ENCODE peak calls at places on chromosomes 12 and 14, in four cellular contexts. R is brain microvascular endothelial cell, K is PC-9, P is upper lobe of right lung. L is an unnamed sample.

GRCh38 chr12:53098354-53098981 is 1.0 kb downstream of the IGFBP6 start:
- DNase-seq in R (peak), K (peak), P (no peak), L (no peak)

GRCh38 chr14:29926701-29927595 is 699 bp downstream of the PRKD1 start:
- DNase-seq in R (peak), K (peak), P (peak), L (no peak)

GRCh38 chr12:55060970-55061543 is 41.3 kb downstream of the NEUROD4 start:
- DNase-seq in R (no peak), K (no peak), P (no peak), L (no peak)

GRCh38 chr14:90853116-90853515 is 36.9 kb upstream of the TTC7B start:
- DNase-seq in R (no peak), K (no peak), P (no peak), L (no peak)

GRCh38 chr14:37088356-37088755 is 84.0 kb downstream of the SLC25A21 start:
- DNase-seq in R (no peak), K (no peak), P (no peak), L (no peak)

GRCh38 chr12:58342736-58343135 is 401.4 kb downstream of the ATP23 start:
- DNase-seq in R (no peak), K (no peak), P (no peak), L (no peak)

GRCh38 chr12:122871851-122872785 is 23.8 kb downstream of the VPS37B start:
- DNase-seq in R (peak), K (peak), P (no peak), L (no peak)

GRCh38 chr12:123621101-123621500 is 12.4 kb downstream of the EIF2B1 start:
- DNase-seq in R (no peak), K (no peak), P (no peak), L (no peak)

GRCh38 chr12:1644523-1645438 is 15.8 kb downstream of the WNT5B start:
- DNase-seq in R (peak), K (no peak), P (peak), L (peak)

GRCh38 chr12:79638490-79638889 is 52.3 kb downstream of the PAWR start:
- DNase-seq in R (no peak), K (no peak), P (no peak), L (no peak)

GRCh38 chr14:54312166-54312801 is 84.5 kb upstream of the CDKN3 start:
- DNase-seq in R (peak), K (peak), P (no peak), L (peak)

GRCh38 chr12:113173081-113173698 is 12.1 kb downstream of the DDX54 start:
- DNase-seq in R (no peak), K (no peak), P (no peak), L (no peak)

GRCh38 chr12:54166543-54167499 is 22.0 kb downstream of the SMUG1 start:
- DNase-seq in R (no peak), K (no peak), P (no peak), L (no peak)

GRCh38 chr12:123478762-123479161 is 20.8 kb downstream of the SNRNP35 start:
- DNase-seq in R (peak), K (no peak), P (no peak), L (no peak)

GRCh38 chr14:96797188-96797942 is at the start of gene VRK1:
- DNase-seq in R (peak), K (peak), P (peak), L (peak)

GRCh38 chr12:102847131-102847530 is 69.9 kb downstream of the PAH start:
- DNase-seq in R (peak), K (no peak), P (no peak), L (no peak)

GRCh38 chr12:64876388-64877071 is 52.1 kb downstream of the TBC1D30 start:
- DNase-seq in R (no peak), K (no peak), P (no peak), L (no peak)

GRCh38 chr12:2011641-2012607 is 7.7 kb upstream of the DCP1B start:
- DNase-seq in R (no peak), K (no peak), P (no peak), L (no peak)

GRCh38 chr12:102300824-102301461 is 103.3 kb upstream of the PMCH start:
- DNase-seq in R (peak), K (no peak), P (no peak), L (no peak)

GRCh38 chr12:26196424-26196722 is 1.0 kb downstream of the SSPN start:
- DNase-seq in R (no peak), K (no peak), P (no peak), L (no peak)

GRCh38 chr12:88996389-88996788 is 355.9 kb downstream of the DUSP6 start:
- DNase-seq in R (no peak), K (no peak), P (no peak), L (no peak)

GRCh38 chr14:69056389-69056788 is 77.3 kb upstream of the ACTN1 start:
- DNase-seq in R (peak), K (no peak), P (no peak), L (no peak)

GRCh38 chr12:116979109-116979508 is 68.4 kb downstream of the FBXW8 start:
- DNase-seq in R (no peak), K (no peak), P (no peak), L (no peak)

GRCh38 chr12:80715850-80716249 is 862 bp upstream of the MYF5 start:
- DNase-seq in R (no peak), K (no peak), P (no peak), L (no peak)

DNA sequence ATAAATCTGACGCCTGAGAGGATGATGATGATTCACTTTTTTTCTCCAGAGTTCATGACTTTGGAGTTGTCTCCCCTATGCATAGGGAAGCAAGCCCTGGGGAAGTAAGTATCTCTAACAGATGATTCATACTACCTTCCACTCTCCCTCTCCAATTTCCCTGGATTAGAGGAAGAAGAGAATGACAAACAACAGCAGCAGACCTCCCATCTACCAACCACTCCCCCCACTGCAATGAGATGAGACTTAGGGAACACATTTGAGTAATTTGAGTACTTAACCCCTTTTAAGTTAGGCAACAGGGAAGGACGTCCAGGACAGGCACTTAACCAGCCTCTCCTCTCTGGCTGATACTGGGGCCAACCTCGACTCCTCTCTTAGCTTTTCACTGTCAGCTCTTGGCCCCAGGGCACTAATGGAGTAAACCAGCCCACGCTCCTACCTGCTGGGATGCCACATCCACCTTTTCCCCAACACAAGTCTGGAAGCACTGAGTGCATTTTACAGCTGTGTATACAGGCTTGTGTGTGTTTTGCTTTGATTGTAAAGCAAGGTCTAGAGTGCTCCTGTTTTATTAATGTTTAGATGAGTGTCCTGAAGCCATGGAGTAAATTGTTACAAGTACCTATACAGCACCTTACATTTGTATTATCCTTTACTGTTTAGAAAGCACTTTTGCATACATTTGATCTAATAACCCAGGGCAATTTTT is 180.7 kb downstream of the PHLDA1 start:
- DNase-seq in R (peak), K (no peak), P (no peak), L (peak)
- H3K27ac ChIP-seq in R (no peak), K (peak), P (no peak), L (peak)

GRCh38 chr14:20409226-20409625 is 4.1 kb downstream of the TEP1 start:
- DNase-seq in R (peak), K (no peak), P (no peak), L (no peak)
- H3K27ac ChIP-seq in R (no peak), K (no peak), P (no peak), L (no peak)

GRCh38 chr14:24130717-24131548 is 474 bp downstream of the FITM1 start:
- DNase-seq in R (no peak), K (no peak), P (no peak), L (no peak)
- H3K27ac ChIP-seq in R (no peak), K (no peak), P (peak), L (no peak)

GRCh38 chr14:75249251-75249957 is 29.2 kb upstream of the FOS start:
- DNase-seq in R (no peak), K (peak), P (peak), L (no peak)
- H3K27ac ChIP-seq in R (no peak), K (peak), P (no peak), L (no peak)

DNA sequence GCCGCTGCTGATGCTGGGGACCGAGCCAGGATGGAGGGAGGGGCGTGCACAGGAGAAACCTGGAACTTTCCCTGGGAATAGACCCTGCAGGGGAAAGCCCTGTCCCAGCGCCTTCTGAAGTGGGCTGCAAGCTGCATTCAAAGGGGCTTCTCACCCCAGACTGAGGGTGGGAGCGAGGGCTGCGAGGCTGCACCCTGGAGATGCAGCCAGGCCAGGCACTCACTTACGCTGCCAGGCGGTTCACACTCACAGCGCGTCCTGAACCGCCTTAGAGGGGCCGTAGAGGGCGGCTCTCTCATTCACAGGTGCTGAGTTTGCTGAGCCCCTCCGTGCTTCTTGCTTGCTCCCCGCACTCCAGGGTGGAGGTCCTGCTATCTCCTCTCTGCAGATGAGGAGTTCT is 208.5 kb upstream of the C14orf180 start:
- DNase-seq in R (no peak), K (no peak), P (no peak), L (no peak)
- H3K27ac ChIP-seq in R (no peak), K (no peak), P (no peak), L (no peak)

GRCh38 chr12:51868821-51869489 is 18.9 kb upstream of the ANKRD33 start:
- DNase-seq in R (no peak), K (no peak), P (peak), L (no peak)
- H3K27ac ChIP-seq in R (no peak), K (no peak), P (no peak), L (no peak)